ENCODE peak calls at places on chromosomes 7 and 10, in six cellular contexts. Q, N, C, Y, F and E are unnamed samples.

GRCh38 chr10:109324721-109325120 is 598.6 kb downstream of the XPNPEP1 start:
- DNase-seq in Q (no peak), N (no peak), C (no peak), Y (no peak), F (no peak), E (no peak)

GRCh38 chr7:44748948-44749731 is 493 bp downstream of the ZMIZ2 start:
- DNase-seq in Q (peak), N (no peak), C (no peak), Y (no peak), F (peak), E (peak)

GRCh38 chr7:727104-727805 is at the start of gene PRKAR1B:
- DNase-seq in Q (peak), N (peak), C (no peak), Y (no peak), F (peak), E (peak)

GRCh38 chr10:100327701-100328009 is 2.4 kb downstream of the PKD2L1 start:
- DNase-seq in Q (no peak), N (no peak), C (no peak), Y (no peak), F (no peak), E (no peak)

GRCh38 chr7:37352974-37353948 is 95.4 kb downstream of the ELMO1 start:
- DNase-seq in Q (no peak), N (no peak), C (no peak), Y (peak), F (peak), E (peak)

GRCh38 chr7:42014625-42015412 is 222.2 kb downstream of the GLI3 start:
- DNase-seq in Q (peak), N (peak), C (no peak), Y (no peak), F (peak), E (peak)

GRCh38 chr10:69892436-69893215 is 90.9 kb downstream of the COL13A1 start:
- DNase-seq in Q (no peak), N (no peak), C (no peak), Y (no peak), F (no peak), E (no peak)

GRCh38 chr7:93043393-93043985 is 74.3 kb downstream of the SAMD9 start:
- DNase-seq in Q (no peak), N (peak), C (peak), Y (no peak), F (peak), E (no peak)

GRCh38 chr7:11193131-11193867 is 219.6 kb downstream of the PHF14 start:
- DNase-seq in Q (no peak), N (no peak), C (no peak), Y (no peak), F (peak), E (no peak)

GRCh38 chr10:48536916-48537890 is 67.7 kb downstream of the ARHGAP22 start:
- DNase-seq in Q (no peak), N (no peak), C (no peak), Y (no peak), F (peak), E (no peak)

GRCh38 chr10:112461029-112461887 is 14.2 kb downstream of the VTI1A start:
- DNase-seq in Q (no peak), N (peak), C (no peak), Y (no peak), F (no peak), E (no peak)

GRCh38 chr7:47552631-47553030 is 29.3 kb downstream of the TNS3 start:
- DNase-seq in Q (peak), N (peak), C (no peak), Y (no peak), F (no peak), E (no peak)

GRCh38 chr10:110739811-110740271 is 95.7 kb downstream of the RBM20 start:
- DNase-seq in Q (no peak), N (no peak), C (no peak), Y (no peak), F (no peak), E (no peak)

GRCh38 chr10:84706875-84707274 is 378.5 kb downstream of the CCSER2 start:
- DNase-seq in Q (no peak), N (no peak), C (no peak), Y (no peak), F (no peak), E (no peak)

GRCh38 chr10:84613336-84614021 is 285.1 kb downstream of the CCSER2 start:
- DNase-seq in Q (no peak), N (no peak), C (no peak), Y (no peak), F (peak), E (peak)

GRCh38 chr10:99329238-99329890 is at the start of gene CNNM1:
- DNase-seq in Q (peak), N (peak), C (no peak), Y (no peak), F (peak), E (no peak)

GRCh38 chr10:22931948-22932347 is 4.1 kb downstream of the ARMC3 start:
- DNase-seq in Q (no peak), N (peak), C (no peak), Y (no peak), F (no peak), E (no peak)

GRCh38 chr7:106029941-106030340 is 66.9 kb downstream of the CDHR3 start:
- DNase-seq in Q (no peak), N (no peak), C (no peak), Y (no peak), F (peak), E (no peak)

GRCh38 chr10:78528749-78529204 is 495.1 kb downstream of the RPS24 start:
- DNase-seq in Q (no peak), N (no peak), C (no peak), Y (no peak), F (no peak), E (no peak)

GRCh38 chr10:15585303-15585715 is 134.4 kb downstream of the ITGA8 start:
- DNase-seq in Q (peak), N (peak), C (no peak), Y (no peak), F (peak), E (peak)

GRCh38 chr7:85075864-85076263 is 111.0 kb downstream of the SEMA3D start:
- DNase-seq in Q (no peak), N (no peak), C (no peak), Y (no peak), F (no peak), E (no peak)